ENCODE peak calls at places on chromosomes 4 and X, in five cellular contexts. One of them, this sample, is unnamed.

GRCh38 chr4:93183589-93183988 is 645.0 kb upstream of the ATOH1 start:
- DNase-seq in WERI-Rb-1: no peak
- DNase-seq in kidney: no peak
- DNase-seq in left ventricle myocardium inferior: no peak
- DNase-seq in fibroblast of the aortic adventitia: peak
- DNase-seq in this sample: no peak

GRCh38 chr4:151688003-151688784 is 72.6 kb downstream of the GATB start:
- DNase-seq in fibroblast of the aortic adventitia: peak
- DNase-seq in left ventricle myocardium inferior: no peak
- DNase-seq in kidney: no peak
- DNase-seq in WERI-Rb-1: no peak
- DNase-seq in this sample: no peak

GRCh38 chr4:187995322-187996207 is at the start of gene ZFP42:
- DNase-seq in WERI-Rb-1: no peak
- DNase-seq in fibroblast of the aortic adventitia: no peak
- DNase-seq in kidney: no peak
- DNase-seq in left ventricle myocardium inferior: no peak
- DNase-seq in this sample: peak

GRCh38 chrX:21658152-21658737 is at the start of gene KLHL34:
- DNase-seq in fibroblast of the aortic adventitia: no peak
- DNase-seq in left ventricle myocardium inferior: peak
- DNase-seq in kidney: peak
- DNase-seq in WERI-Rb-1: no peak
- DNase-seq in this sample: no peak

GRCh38 chr4:53763813-53764597 is 172.7 kb upstream of the LNX1 start:
- DNase-seq in WERI-Rb-1: no peak
- DNase-seq in kidney: peak
- DNase-seq in left ventricle myocardium inferior: no peak
- DNase-seq in fibroblast of the aortic adventitia: peak
- DNase-seq in this sample: no peak

GRCh38 chr4:165994706-165995105 is 121.7 kb downstream of the TLL1 start:
- DNase-seq in kidney: no peak
- DNase-seq in WERI-Rb-1: no peak
- DNase-seq in fibroblast of the aortic adventitia: peak
- DNase-seq in left ventricle myocardium inferior: no peak
- DNase-seq in this sample: no peak

GRCh38 chrX:66163447-66163846 is 600 bp upstream of the HEPH start:
- DNase-seq in kidney: no peak
- DNase-seq in left ventricle myocardium inferior: no peak
- DNase-seq in fibroblast of the aortic adventitia: no peak
- DNase-seq in WERI-Rb-1: no peak
- DNase-seq in this sample: no peak

GRCh38 chr4:138870739-138871633 is 144.6 kb upstream of the NOCT start:
- DNase-seq in fibroblast of the aortic adventitia: peak
- DNase-seq in left ventricle myocardium inferior: peak
- DNase-seq in kidney: no peak
- DNase-seq in WERI-Rb-1: peak
- DNase-seq in this sample: peak

GRCh38 chr4:57075353-57075752 is 34.8 kb downstream of the IGFBP7 start:
- DNase-seq in fibroblast of the aortic adventitia: no peak
- DNase-seq in kidney: no peak
- DNase-seq in left ventricle myocardium inferior: no peak
- DNase-seq in WERI-Rb-1: no peak
- DNase-seq in this sample: no peak

GRCh38 chr4:84530871-84531270 is 31.8 kb upstream of the NKX6-1 start:
- DNase-seq in fibroblast of the aortic adventitia: peak
- DNase-seq in left ventricle myocardium inferior: no peak
- DNase-seq in kidney: no peak
- DNase-seq in WERI-Rb-1: peak
- DNase-seq in this sample: no peak

GRCh38 chrX:14050704-14051103 is 21.0 kb upstream of the GEMIN8 start:
- DNase-seq in fibroblast of the aortic adventitia: peak
- DNase-seq in WERI-Rb-1: no peak
- DNase-seq in left ventricle myocardium inferior: no peak
- DNase-seq in kidney: no peak
- DNase-seq in this sample: no peak

GRCh38 chr4:139718358-139718757 is 52.7 kb downstream of the MGST2 start:
- DNase-seq in WERI-Rb-1: no peak
- DNase-seq in fibroblast of the aortic adventitia: no peak
- DNase-seq in left ventricle myocardium inferior: no peak
- DNase-seq in kidney: no peak
- DNase-seq in this sample: no peak

GRCh38 chrX:25523574-25523973 is 507.8 kb upstream of the ARX start:
- DNase-seq in kidney: no peak
- DNase-seq in left ventricle myocardium inferior: no peak
- DNase-seq in WERI-Rb-1: peak
- DNase-seq in fibroblast of the aortic adventitia: peak
- DNase-seq in this sample: peak

GRCh38 chr4:185210102-185210981 is 944 bp downstream of the SNX25 start:
- DNase-seq in left ventricle myocardium inferior: peak
- DNase-seq in fibroblast of the aortic adventitia: peak
- DNase-seq in kidney: peak
- DNase-seq in WERI-Rb-1: peak
- DNase-seq in this sample: peak

GRCh38 chr4:112348488-112349158 is 51.5 kb downstream of the ALPK1 start:
- DNase-seq in WERI-Rb-1: peak
- DNase-seq in left ventricle myocardium inferior: peak
- DNase-seq in kidney: peak
- DNase-seq in fibroblast of the aortic adventitia: peak
- DNase-seq in this sample: peak

GRCh38 chr4:8030121-8030781 is 90.6 kb upstream of the AFAP1 start:
- DNase-seq in WERI-Rb-1: no peak
- DNase-seq in fibroblast of the aortic adventitia: no peak
- DNase-seq in kidney: peak
- DNase-seq in left ventricle myocardium inferior: no peak
- DNase-seq in this sample: no peak

GRCh38 chr4:161336016-161336415 is 827.8 kb downstream of the FSTL5 start:
- DNase-seq in fibroblast of the aortic adventitia: no peak
- DNase-seq in left ventricle myocardium inferior: no peak
- DNase-seq in kidney: no peak
- DNase-seq in WERI-Rb-1: no peak
- DNase-seq in this sample: no peak

GRCh38 chr4:184988611-184989010 is 29.7 kb upstream of the HELT start:
- DNase-seq in WERI-Rb-1: no peak
- DNase-seq in left ventricle myocardium inferior: no peak
- DNase-seq in fibroblast of the aortic adventitia: no peak
- DNase-seq in kidney: no peak
- DNase-seq in this sample: no peak

GRCh38 chr4:155972098-155972497 is 18.4 kb upstream of the CTSO start:
- DNase-seq in WERI-Rb-1: peak
- DNase-seq in fibroblast of the aortic adventitia: peak
- DNase-seq in left ventricle myocardium inferior: no peak
- DNase-seq in kidney: no peak
- DNase-seq in this sample: no peak

GRCh38 chr4:168995537-168996295 is 14.3 kb downstream of the CBR4 start:
- DNase-seq in left ventricle myocardium inferior: no peak
- DNase-seq in kidney: no peak
- DNase-seq in fibroblast of the aortic adventitia: peak
- DNase-seq in WERI-Rb-1: no peak
- DNase-seq in this sample: no peak

GRCh38 chrX:74232859-74233258 is 71.1 kb upstream of the ZCCHC13 start:
- DNase-seq in fibroblast of the aortic adventitia: peak
- DNase-seq in left ventricle myocardium inferior: no peak
- DNase-seq in kidney: no peak
- DNase-seq in WERI-Rb-1: no peak
- DNase-seq in this sample: no peak

GRCh38 chrX:13029341-13029740 is 15.1 kb downstream of the FAM9C start:
- DNase-seq in fibroblast of the aortic adventitia: peak
- DNase-seq in left ventricle myocardium inferior: peak
- DNase-seq in kidney: peak
- DNase-seq in WERI-Rb-1: no peak
- DNase-seq in this sample: no peak

DNA sequence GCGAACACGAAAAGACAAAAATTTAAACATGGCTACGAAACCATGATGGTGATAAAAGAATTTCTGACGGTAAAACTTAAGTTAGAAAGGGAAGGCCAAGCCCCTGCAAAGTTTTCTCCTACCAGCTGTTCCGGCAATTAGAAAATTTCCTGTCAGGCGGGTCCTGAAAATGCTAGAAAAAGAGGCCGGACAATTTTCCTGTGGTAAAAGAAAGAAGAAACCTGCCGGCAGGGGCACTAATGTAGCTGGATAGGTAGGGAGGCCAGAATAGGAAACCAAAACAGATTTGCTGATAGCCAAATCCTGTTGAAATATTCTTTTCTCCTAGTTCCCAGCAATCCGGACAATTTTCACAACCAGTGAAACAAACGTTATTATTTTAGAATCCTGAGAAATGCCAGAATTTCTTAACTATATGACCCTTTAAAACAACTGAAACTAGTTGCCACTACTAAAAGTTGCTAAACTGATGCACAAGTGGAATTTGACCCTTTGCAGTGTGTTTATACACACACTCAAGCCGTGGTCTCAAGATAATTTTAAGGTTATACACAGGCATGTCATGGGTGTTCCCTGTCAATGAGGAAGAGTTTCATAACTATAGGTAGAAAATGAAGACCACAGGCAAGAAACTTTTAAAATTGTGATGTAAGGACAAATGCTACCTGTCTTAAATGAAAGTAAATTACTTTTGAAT is 47.8 kb downstream of the RPS6KA3 start:
- DNase-seq in fibroblast of the aortic adventitia: peak
- DNase-seq in left ventricle myocardium inferior: no peak
- DNase-seq in kidney: no peak
- DNase-seq in WERI-Rb-1: no peak
- DNase-seq in this sample: no peak
- TF ChIP-seq CTCF in fibroblast of the aortic adventitia: no peak
- TF ChIP-seq CTCF in left ventricle myocardium inferior: peak
- TF ChIP-seq CTCF in kidney: no peak
- TF ChIP-seq CTCF in WERI-Rb-1: no peak
- TF ChIP-seq CTCF in this sample: no peak

DNA sequence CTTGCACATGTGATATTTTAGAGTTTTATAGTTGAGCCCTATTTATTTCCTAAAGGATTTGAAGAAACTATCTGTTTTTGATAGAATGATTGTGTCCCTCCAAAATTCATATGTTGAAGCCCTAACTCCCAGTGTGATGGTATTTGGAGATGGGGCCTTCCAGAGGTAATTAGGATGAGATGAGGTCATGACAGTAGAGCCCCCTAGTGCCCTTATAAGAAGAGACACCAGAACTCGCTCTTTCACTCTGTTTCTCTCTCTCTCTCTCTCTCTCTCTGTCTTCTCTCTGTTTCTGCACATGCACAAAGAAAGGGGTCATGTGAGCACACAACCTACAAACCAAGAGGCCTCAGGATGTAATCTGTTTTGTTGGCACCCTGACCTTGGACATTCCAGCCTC is 921.9 kb upstream of the DIAPH2 start:
- DNase-seq in left ventricle myocardium inferior: no peak
- DNase-seq in kidney: no peak
- DNase-seq in fibroblast of the aortic adventitia: no peak
- DNase-seq in WERI-Rb-1: no peak
- DNase-seq in this sample: no peak
- TF ChIP-seq CTCF in left ventricle myocardium inferior: no peak
- TF ChIP-seq CTCF in kidney: no peak
- TF ChIP-seq CTCF in fibroblast of the aortic adventitia: no peak
- TF ChIP-seq CTCF in WERI-Rb-1: peak
- TF ChIP-seq CTCF in this sample: peak

DNA sequence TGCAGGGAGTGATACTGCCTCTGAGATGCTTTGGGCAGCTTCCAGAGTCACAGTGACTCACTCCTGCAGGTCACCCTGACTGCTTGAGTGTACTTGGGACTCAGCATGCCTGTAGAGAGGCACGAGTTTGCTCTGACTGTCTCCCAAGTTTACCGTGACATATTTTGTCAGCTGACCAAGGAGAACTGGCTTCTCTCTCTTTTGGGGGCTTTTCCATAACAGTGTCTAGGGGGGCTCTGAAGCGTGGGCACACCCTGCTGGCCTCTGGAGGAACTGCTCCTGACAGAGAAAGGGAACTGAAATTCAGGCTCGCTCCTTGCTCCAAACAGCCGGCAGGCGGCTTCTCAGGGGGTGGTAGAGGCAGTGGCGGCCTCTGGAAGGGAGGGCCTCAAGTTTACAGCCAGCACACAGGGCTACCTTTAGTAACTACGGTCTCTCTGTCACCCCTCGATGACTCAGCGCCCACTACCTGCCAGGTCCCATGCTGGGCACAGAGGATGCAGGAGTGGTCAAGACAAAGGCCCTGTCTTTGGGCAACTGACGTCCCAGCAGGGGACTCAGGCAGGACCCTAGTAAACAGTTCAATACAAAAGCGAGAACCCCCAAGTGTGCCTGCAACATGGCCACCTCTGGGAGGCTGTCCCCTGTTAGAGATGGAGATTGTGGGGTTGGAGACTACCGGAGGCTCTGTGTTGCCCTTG is 17.8 kb downstream of the ZNF185 start:
- DNase-seq in kidney: no peak
- DNase-seq in left ventricle myocardium inferior: peak
- DNase-seq in WERI-Rb-1: peak
- DNase-seq in fibroblast of the aortic adventitia: peak
- DNase-seq in this sample: peak
- TF ChIP-seq CTCF in kidney: peak
- TF ChIP-seq CTCF in left ventricle myocardium inferior: peak
- TF ChIP-seq CTCF in WERI-Rb-1: peak
- TF ChIP-seq CTCF in fibroblast of the aortic adventitia: peak
- TF ChIP-seq CTCF in this sample: peak

GRCh38 chrX:45381366-45381765 is 180.7 kb upstream of the DIPK2B start:
- DNase-seq in left ventricle myocardium inferior: no peak
- DNase-seq in WERI-Rb-1: no peak
- DNase-seq in kidney: no peak
- DNase-seq in fibroblast of the aortic adventitia: no peak
- DNase-seq in this sample: no peak

GRCh38 chrX:45385767-45386166 is 185.1 kb upstream of the DIPK2B start:
- DNase-seq in fibroblast of the aortic adventitia: no peak
- DNase-seq in left ventricle myocardium inferior: no peak
- DNase-seq in WERI-Rb-1: no peak
- DNase-seq in kidney: no peak
- DNase-seq in this sample: no peak

GRCh38 chrX:45379186-45379585 is 178.5 kb upstream of the DIPK2B start:
- DNase-seq in WERI-Rb-1: no peak
- DNase-seq in left ventricle myocardium inferior: no peak
- DNase-seq in kidney: no peak
- DNase-seq in fibroblast of the aortic adventitia: no peak
- DNase-seq in this sample: no peak

GRCh38 chrX:45381841-45382240 is 181.2 kb upstream of the DIPK2B start:
- DNase-seq in left ventricle myocardium inferior: no peak
- DNase-seq in kidney: no peak
- DNase-seq in WERI-Rb-1: no peak
- DNase-seq in fibroblast of the aortic adventitia: no peak
- DNase-seq in this sample: no peak
- TF ChIP-seq CTCF in left ventricle myocardium inferior: no peak
- TF ChIP-seq CTCF in kidney: no peak
- TF ChIP-seq CTCF in WERI-Rb-1: no peak
- TF ChIP-seq CTCF in fibroblast of the aortic adventitia: no peak
- TF ChIP-seq CTCF in this sample: no peak